ENCODE peak calls at places on chromosomes 5 and 9, in ten cellular contexts. B, Z, D, G, O, L, H, Y, F and S are unnamed samples. For H3K4me1, H3K9me3 and H3K27me3, the result is how much of the 10 kb centered on the place peaks cover.

GRCh38 chr5:158383485-158383884 is 524.5 kb upstream of the CLINT1 start:
- DNase-seq in Z (no peak), O (no peak), L (no peak), H (no peak), D (no peak), Y (no peak), G (no peak), B (no peak), F (no peak), S (no peak)

GRCh38 chr9:92561374-92562329 is 25.9 kb upstream of the ECM2 start:
- DNase-seq in Z (no peak), D (no peak), B (no peak), H (no peak), O (no peak), L (no peak), G (no peak), Y (no peak), F (no peak), S (no peak)

GRCh38 chr5:106451998-106452397 is 1218.7 kb downstream of the EFNA5 start:
- DNase-seq in F (peak), H (peak), O (no peak), L (no peak), Y (no peak), Z (no peak), G (no peak), B (no peak), D (no peak), S (no peak)

GRCh38 chr5:122498163-122498562 is 186.1 kb downstream of the SNCAIP start:
- DNase-seq in D (no peak), L (no peak), G (no peak), O (no peak), Y (no peak), F (peak), Z (peak), H (no peak), B (no peak), S (peak)

GRCh38 chr9:69762527-69762926 is 2.7 kb upstream of the PTAR1 start:
- DNase-seq in H (no peak), G (no peak), L (no peak), F (no peak), Z (no peak), D (no peak), Y (no peak), B (no peak), O (no peak), S (no peak)

GRCh38 chr9:6712041-6712440 is 45.7 kb upstream of the KDM4C start:
- DNase-seq in D (no peak), B (no peak), L (no peak), H (no peak), G (no peak), F (peak), Y (no peak), O (no peak), Z (no peak), S (no peak)

GRCh38 chr9:95506438-95506691 is 10.4 kb downstream of the PTCH1 start:
- DNase-seq in H (no peak), G (peak), O (no peak), L (no peak), F (peak), Z (no peak), Y (no peak), B (no peak), D (no peak), S (no peak)

GRCh38 chr5:112390327-112390726 is 28.8 kb downstream of the EPB41L4A start:
- DNase-seq in L (no peak), G (peak), O (peak), F (peak), D (no peak), B (no peak), Z (no peak), Y (no peak), H (peak), S (no peak)

GRCh38 chr5:59863777-59864176 is 29.7 kb downstream of the PDE4D start:
- DNase-seq in Y (no peak), B (no peak), L (no peak), G (no peak), Z (no peak), F (no peak), O (no peak), D (no peak), H (no peak), S (no peak)

DNA sequence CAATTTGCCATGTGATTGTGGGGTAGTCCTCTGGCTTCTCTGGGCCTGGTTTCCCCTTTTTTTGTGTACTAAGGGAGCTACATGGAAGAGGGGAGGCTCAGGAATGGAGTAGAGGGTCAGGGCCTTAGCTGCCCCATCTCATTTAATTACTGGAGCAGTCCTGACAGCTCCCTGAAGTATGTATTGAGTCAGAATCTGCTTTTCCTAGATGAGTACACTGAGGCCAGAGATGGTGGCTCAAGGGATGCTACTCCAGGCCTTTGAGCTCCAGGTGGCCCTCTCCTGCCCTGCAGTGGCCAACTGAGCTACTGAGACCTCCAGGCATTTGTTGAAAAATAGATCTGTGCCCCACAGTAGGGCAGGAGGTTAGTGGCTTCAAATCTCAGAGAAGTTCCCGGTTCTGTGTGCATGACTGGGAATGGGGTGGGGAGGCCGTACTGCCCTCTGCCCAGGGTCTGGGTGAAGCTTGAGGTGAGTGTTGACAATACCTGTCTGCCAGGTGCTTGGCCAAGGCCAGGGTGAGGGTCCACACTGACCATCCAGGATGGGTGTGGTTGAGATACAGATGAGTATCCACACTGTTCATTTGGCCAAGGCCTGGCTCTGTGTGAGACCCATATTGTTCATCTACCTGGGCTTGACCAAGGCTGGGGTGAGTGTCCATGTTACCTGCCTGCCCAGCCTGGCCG is 45.7 kb downstream of the CXXC5 start:
- DNase-seq in H (no peak), O (no peak), Y (no peak), Z (no peak), B (no peak), G (no peak), L (no peak), F (no peak), D (no peak), S (no peak)
- H3K4me1 ChIP-seq in H (under half), O (under half), Y (under half), Z (half or more), B (under half), G (under half), L (under half), F (under half), D (under half), S (under half)

GRCh38 chr5:8953016-8953415 is 592.9 kb downstream of the SEMA5A start:
- DNase-seq in G (no peak), Y (no peak), F (no peak), L (no peak), Z (no peak), B (no peak), O (no peak), H (no peak), D (no peak), S (no peak)

GRCh38 chr5:8952147-8952546 is 593.7 kb downstream of the SEMA5A start:
- DNase-seq in G (no peak), Z (no peak), O (no peak), L (no peak), F (no peak), D (no peak), B (no peak), H (no peak), Y (no peak), S (no peak)

GRCh38 chr5:8953911-8954310 is 592.0 kb downstream of the SEMA5A start:
- DNase-seq in H (no peak), D (no peak), F (no peak), Y (no peak), G (no peak), Z (no peak), L (no peak), O (no peak), B (no peak), S (no peak)

GRCh38 chr5:8945972-8946371 is 599.9 kb downstream of the SEMA5A start:
- DNase-seq in H (no peak), O (no peak), D (no peak), L (no peak), Z (no peak), G (no peak), B (no peak), F (no peak), Y (no peak), S (no peak)

DNA sequence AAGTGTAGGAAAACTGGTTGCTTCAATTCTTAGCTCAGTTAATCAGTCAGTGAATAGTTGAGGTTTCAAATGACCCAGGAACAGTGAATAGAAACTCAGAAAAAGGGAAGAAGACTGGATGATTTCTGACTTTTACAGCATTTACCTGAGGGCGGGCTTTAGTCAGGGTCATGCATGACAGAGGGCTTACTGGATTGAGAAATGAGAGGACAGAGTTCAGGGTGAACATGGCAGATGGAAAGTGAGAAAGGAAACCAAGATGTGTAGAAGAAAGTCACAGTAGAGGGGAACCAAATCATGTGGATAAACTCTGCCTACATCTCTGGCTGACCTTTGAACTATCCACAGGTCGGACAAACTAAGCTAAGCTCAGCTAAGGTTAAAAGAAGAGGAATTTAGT is 596.0 kb downstream of the SEMA5A start:
- DNase-seq in B (no peak), Z (no peak), L (no peak), Y (no peak), G (no peak), H (no peak), F (no peak), D (no peak), O (no peak), S (no peak)
- H3K9me3 ChIP-seq in B (under half), Z (under half), L (under half), Y (under half), G (under half), H (under half), F (under half), D (under half), O (under half), S (under half)

GRCh38 chr9:135971892-135972291 is 10.7 kb upstream of the UBAC1 start:
- DNase-seq in Y (no peak), H (peak), Z (peak), F (peak), O (peak), L (no peak), G (peak), B (peak), D (no peak), S (peak)
- H3K27me3 ChIP-seq in Y (under half), H (under half), Z (under half), F (under half), O (under half), L (under half), G (under half), B (under half), D (under half), S (under half)

DNA sequence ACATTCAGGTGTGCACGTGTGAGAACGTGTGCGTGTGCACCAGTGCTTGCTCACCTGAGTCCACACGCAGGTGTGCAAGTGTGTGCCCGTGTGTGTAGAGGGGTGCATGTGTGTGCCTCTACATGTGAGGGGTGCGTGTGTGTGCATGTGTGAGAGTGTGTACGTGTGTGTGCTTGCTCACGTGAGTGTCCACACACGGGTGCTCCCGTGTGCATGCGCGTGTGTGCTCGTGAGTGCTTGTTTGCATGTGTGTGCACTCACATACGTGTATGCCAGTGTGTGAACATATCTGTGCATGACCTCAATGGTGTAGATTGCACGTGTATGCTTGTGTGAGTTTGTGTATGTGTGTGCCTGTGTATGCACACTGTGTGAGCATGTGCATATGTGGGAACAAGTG is 40.5 kb upstream of the NOTCH1 start:
- DNase-seq in G (no peak), B (no peak), Z (no peak), H (no peak), L (no peak), O (no peak), F (no peak), Y (no peak), D (no peak), S (no peak)
- H3K4me1 ChIP-seq in G (under half), B (under half), Z (half or more), H (half or more), L (under half), O (under half), F (under half), Y (under half), D (under half), S (under half)

DNA sequence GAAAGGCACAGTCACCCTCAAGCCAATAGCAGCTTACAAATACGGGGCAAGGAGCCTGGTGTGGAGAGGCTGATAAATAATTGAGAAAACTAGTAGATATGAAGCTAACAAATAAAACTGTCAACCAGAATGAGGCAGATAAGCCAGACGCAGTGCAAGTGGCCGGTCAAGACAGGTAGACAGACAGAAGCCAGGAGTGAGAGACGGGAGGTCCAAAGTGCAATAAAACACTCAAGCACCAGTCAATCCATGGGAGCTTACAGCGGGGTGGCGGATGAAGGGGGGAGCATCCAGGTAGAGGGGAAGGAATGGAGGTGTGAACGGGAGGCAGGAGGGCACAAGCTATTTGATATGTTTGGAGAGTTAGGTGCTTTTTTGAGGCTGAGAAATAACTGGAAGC is 193.1 kb downstream of the FOXD4L6 start:
- DNase-seq in Y (no peak), Z (no peak), G (no peak), F (no peak), B (no peak), D (no peak), H (no peak), O (no peak), L (no peak), S (no peak)
- H3K9me3 ChIP-seq in Y (under half), Z (under half), G (under half), F (under half), B (under half), D (half or more), H (under half), O (under half), L (under half), S (under half)

GRCh38 chr5:93572773-93573626 is 8.0 kb downstream of the NR2F1-AS1 start:
- DNase-seq in F (no peak), B (peak), O (no peak), H (no peak), L (no peak), G (no peak), Y (no peak), D (no peak), Z (no peak), S (no peak)

GRCh38 chr5:93573627-93573974 is 7.4 kb downstream of the NR2F1-AS1 start:
- DNase-seq in F (no peak), D (no peak), H (no peak), L (no peak), O (no peak), Y (no peak), Z (no peak), G (no peak), B (no peak), S (no peak)

GRCh38 chr5:93570294-93571110 is 10.5 kb downstream of the NR2F1-AS1 start:
- DNase-seq in G (no peak), H (no peak), D (no peak), B (peak), Z (no peak), O (no peak), L (no peak), Y (no peak), F (no peak), S (no peak)

GRCh38 chr5:93571111-93571977 is 9.7 kb downstream of the NR2F1-AS1 start:
- DNase-seq in L (no peak), B (peak), F (no peak), H (no peak), O (no peak), Z (no peak), G (no peak), Y (no peak), D (no peak), S (no peak)

DNA sequence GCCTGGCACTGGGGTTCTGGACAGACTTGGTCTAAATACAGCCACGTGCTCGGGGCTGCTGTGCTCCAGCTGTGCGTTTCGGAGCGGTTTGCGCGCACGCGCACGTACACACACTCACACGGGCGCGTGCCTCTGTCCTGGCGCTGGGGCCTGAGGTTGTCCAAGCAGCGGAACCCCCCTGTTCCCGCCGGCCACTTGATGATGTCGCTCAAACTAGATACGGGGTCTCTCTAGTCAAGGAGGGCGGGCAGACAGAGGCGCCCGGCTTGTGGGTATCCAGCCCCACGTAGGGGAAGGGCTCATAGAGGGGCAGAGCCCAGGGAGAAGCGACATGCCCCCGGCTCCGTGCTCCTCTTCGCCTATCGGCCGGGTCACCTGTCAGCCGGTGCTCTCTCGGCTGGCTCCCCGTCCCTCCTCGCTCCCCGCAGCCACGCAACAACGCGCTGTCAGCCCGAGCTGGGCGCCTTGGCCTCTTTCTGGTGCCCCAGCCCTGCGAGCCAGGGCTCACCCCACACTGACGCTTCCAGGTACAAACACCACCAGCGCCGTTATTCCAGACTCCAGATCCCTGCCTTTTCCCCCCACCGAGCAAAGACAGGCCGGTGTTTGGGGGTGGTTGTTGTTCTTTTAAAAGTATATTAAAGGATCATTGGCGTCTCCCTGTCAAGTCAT is 8.8 kb downstream of the NR2F1-AS1 start:
- DNase-seq in G (no peak), L (no peak), B (peak), O (no peak), H (no peak), Y (no peak), F (no peak), D (no peak), Z (no peak), S (no peak)
- H3K27me3 ChIP-seq in G (under half), L (under half), B (half or more), O (under half), H (half or more), Y (under half), F (under half), D (under half), Z (under half), S (half or more)

DNA sequence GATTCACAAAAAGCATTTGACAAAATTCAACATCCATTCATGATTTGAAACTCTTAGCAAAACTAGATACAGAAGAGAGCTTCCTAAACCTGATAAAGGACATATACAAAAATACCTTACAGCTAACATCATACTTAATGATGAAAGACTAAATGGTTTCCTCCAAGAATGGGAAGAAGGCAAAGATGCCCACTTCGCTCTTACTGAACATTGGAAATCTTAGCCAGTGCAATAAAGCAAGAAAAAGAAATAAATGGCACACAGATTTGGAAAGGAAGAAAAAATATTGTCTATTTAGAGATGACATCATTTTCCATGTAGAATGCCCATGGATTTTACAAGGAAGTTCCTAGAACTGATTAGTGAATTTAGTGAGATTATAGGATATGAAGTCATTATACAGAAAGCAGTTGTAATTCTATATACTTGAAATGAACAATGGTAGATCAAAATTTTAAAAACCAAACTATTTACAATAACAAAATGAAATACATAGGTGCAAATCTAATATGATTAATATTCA is 64.4 kb downstream of the NAA35 start:
- DNase-seq in F (no peak), L (no peak), H (no peak), B (no peak), Z (no peak), D (no peak), Y (no peak), G (no peak), O (no peak), S (no peak)
- H3K4me1 ChIP-seq in F (under half), L (under half), H (under half), B (under half), Z (under half), D (under half), Y (under half), G (under half), O (under half), S (under half)